ENCODE peak calls at places on chromosome 2, in nine cellular contexts. One of them, this sample, is unnamed.
A peak's percentile ranks its signal among the peaks of the same experiment; 100 is the strongest.

GRCh38 chr2:191677091-191677645 is 768 bp upstream of the NABP1 start:
- DNase-seq in RCC 7860: peak; percentile 71
- DNase-seq in adipocyte: peak; percentile 87
- DNase-seq in fibroblast of the aortic adventitia: peak; percentile 91
- DNase-seq in NCI-H2171 treated with DMSO at 0.1 percent for 48 hours: peak; percentile 39
- DNase-seq in iris pigment epithelial cell: peak; percentile 97
- DNase-seq in NCI-H446 treated with DMSO at 0.1 percent for 48 hours: no peak
- DNase-seq in stimulated activated CD4-positive, alpha-beta T cell treated with anti-CD3 and anti-CD28 coated beads, Interleukin-4, amount 100 ng/mL, for 1 hour: peak; percentile 30
- DNase-seq in activated naive CD4-positive, alpha-beta T cell treated with anti-CD3 and anti-CD28 coated beads, Interleukin-2, amount 10 ng/mL, durations not matched to agents 7 days and 5 days: peak; percentile 58
- DNase-seq in this sample: peak; percentile 54

GRCh38 chr2:68714866-68715265 is 19.7 kb upstream of the ARHGAP25 start:
- DNase-seq in stimulated activated CD4-positive, alpha-beta T cell treated with anti-CD3 and anti-CD28 coated beads, Interleukin-4, amount 100 ng/mL, for 1 hour: no peak
- DNase-seq in activated naive CD4-positive, alpha-beta T cell treated with anti-CD3 and anti-CD28 coated beads, Interleukin-2, amount 10 ng/mL, durations not matched to agents 7 days and 5 days: peak; percentile 72
- DNase-seq in NCI-H446 treated with DMSO at 0.1 percent for 48 hours: no peak
- DNase-seq in adipocyte: no peak
- DNase-seq in fibroblast of the aortic adventitia: no peak
- DNase-seq in iris pigment epithelial cell: no peak
- DNase-seq in RCC 7860: no peak
- DNase-seq in NCI-H2171 treated with DMSO at 0.1 percent for 48 hours: no peak
- DNase-seq in this sample: no peak

GRCh38 chr2:205161156-205161555 is 521.1 kb upstream of the NRP2 start:
- DNase-seq in NCI-H2171 treated with DMSO at 0.1 percent for 48 hours: no peak
- DNase-seq in NCI-H446 treated with DMSO at 0.1 percent for 48 hours: no peak
- DNase-seq in RCC 7860: no peak
- DNase-seq in iris pigment epithelial cell: peak; percentile 9
- DNase-seq in stimulated activated CD4-positive, alpha-beta T cell treated with anti-CD3 and anti-CD28 coated beads, Interleukin-4, amount 100 ng/mL, for 1 hour: no peak
- DNase-seq in activated naive CD4-positive, alpha-beta T cell treated with anti-CD3 and anti-CD28 coated beads, Interleukin-2, amount 10 ng/mL, durations not matched to agents 7 days and 5 days: no peak
- DNase-seq in fibroblast of the aortic adventitia: no peak
- DNase-seq in adipocyte: no peak
- DNase-seq in this sample: no peak

GRCh38 chr2:217412721-217413120 is 552.9 kb upstream of the TNP1 start:
- DNase-seq in adipocyte: no peak
- DNase-seq in activated naive CD4-positive, alpha-beta T cell treated with anti-CD3 and anti-CD28 coated beads, Interleukin-2, amount 10 ng/mL, durations not matched to agents 7 days and 5 days: no peak
- DNase-seq in NCI-H2171 treated with DMSO at 0.1 percent for 48 hours: peak; percentile 69
- DNase-seq in iris pigment epithelial cell: no peak
- DNase-seq in RCC 7860: no peak
- DNase-seq in NCI-H446 treated with DMSO at 0.1 percent for 48 hours: peak; percentile 16
- DNase-seq in stimulated activated CD4-positive, alpha-beta T cell treated with anti-CD3 and anti-CD28 coated beads, Interleukin-4, amount 100 ng/mL, for 1 hour: no peak
- DNase-seq in fibroblast of the aortic adventitia: peak; percentile 61
- DNase-seq in this sample: no peak

GRCh38 chr2:1137992-1138391 is 187.3 kb downstream of the SNTG2 start:
- DNase-seq in RCC 7860: no peak
- DNase-seq in NCI-H2171 treated with DMSO at 0.1 percent for 48 hours: no peak
- DNase-seq in iris pigment epithelial cell: no peak
- DNase-seq in activated naive CD4-positive, alpha-beta T cell treated with anti-CD3 and anti-CD28 coated beads, Interleukin-2, amount 10 ng/mL, durations not matched to agents 7 days and 5 days: no peak
- DNase-seq in stimulated activated CD4-positive, alpha-beta T cell treated with anti-CD3 and anti-CD28 coated beads, Interleukin-4, amount 100 ng/mL, for 1 hour: no peak
- DNase-seq in adipocyte: no peak
- DNase-seq in fibroblast of the aortic adventitia: no peak
- DNase-seq in NCI-H446 treated with DMSO at 0.1 percent for 48 hours: no peak
- DNase-seq in this sample: no peak

GRCh38 chr2:56729212-56729611 is 545.4 kb downstream of the CCDC85A start:
- DNase-seq in NCI-H2171 treated with DMSO at 0.1 percent for 48 hours: no peak
- DNase-seq in adipocyte: peak; percentile 59
- DNase-seq in iris pigment epithelial cell: peak; percentile 53
- DNase-seq in NCI-H446 treated with DMSO at 0.1 percent for 48 hours: no peak
- DNase-seq in stimulated activated CD4-positive, alpha-beta T cell treated with anti-CD3 and anti-CD28 coated beads, Interleukin-4, amount 100 ng/mL, for 1 hour: no peak
- DNase-seq in fibroblast of the aortic adventitia: peak; percentile 59
- DNase-seq in activated naive CD4-positive, alpha-beta T cell treated with anti-CD3 and anti-CD28 coated beads, Interleukin-2, amount 10 ng/mL, durations not matched to agents 7 days and 5 days: no peak
- DNase-seq in RCC 7860: no peak
- DNase-seq in this sample: no peak

GRCh38 chr2:151381266-151381665 is 23.9 kb downstream of the TNFAIP6 start:
- DNase-seq in RCC 7860: no peak
- DNase-seq in NCI-H446 treated with DMSO at 0.1 percent for 48 hours: no peak
- DNase-seq in NCI-H2171 treated with DMSO at 0.1 percent for 48 hours: no peak
- DNase-seq in iris pigment epithelial cell: peak; percentile 90
- DNase-seq in activated naive CD4-positive, alpha-beta T cell treated with anti-CD3 and anti-CD28 coated beads, Interleukin-2, amount 10 ng/mL, durations not matched to agents 7 days and 5 days: no peak
- DNase-seq in fibroblast of the aortic adventitia: peak; percentile 63
- DNase-seq in adipocyte: peak; percentile 65
- DNase-seq in stimulated activated CD4-positive, alpha-beta T cell treated with anti-CD3 and anti-CD28 coated beads, Interleukin-4, amount 100 ng/mL, for 1 hour: no peak
- DNase-seq in this sample: no peak

GRCh38 chr2:208265371-208265806 is 666 bp upstream of the PIKFYVE start:
- DNase-seq in activated naive CD4-positive, alpha-beta T cell treated with anti-CD3 and anti-CD28 coated beads, Interleukin-2, amount 10 ng/mL, durations not matched to agents 7 days and 5 days: peak; percentile 68
- DNase-seq in RCC 7860: no peak
- DNase-seq in iris pigment epithelial cell: peak; percentile 68
- DNase-seq in stimulated activated CD4-positive, alpha-beta T cell treated with anti-CD3 and anti-CD28 coated beads, Interleukin-4, amount 100 ng/mL, for 1 hour: peak; percentile 29
- DNase-seq in fibroblast of the aortic adventitia: peak; percentile 63
- DNase-seq in adipocyte: peak; percentile 65
- DNase-seq in NCI-H446 treated with DMSO at 0.1 percent for 48 hours: peak; percentile 1
- DNase-seq in NCI-H2171 treated with DMSO at 0.1 percent for 48 hours: peak; percentile 63
- DNase-seq in this sample: peak; percentile 37

GRCh38 chr2:203913947-203914346 is 22.6 kb upstream of the ICOS start:
- DNase-seq in adipocyte: no peak
- DNase-seq in stimulated activated CD4-positive, alpha-beta T cell treated with anti-CD3 and anti-CD28 coated beads, Interleukin-4, amount 100 ng/mL, for 1 hour: no peak
- DNase-seq in activated naive CD4-positive, alpha-beta T cell treated with anti-CD3 and anti-CD28 coated beads, Interleukin-2, amount 10 ng/mL, durations not matched to agents 7 days and 5 days: no peak
- DNase-seq in fibroblast of the aortic adventitia: no peak
- DNase-seq in NCI-H446 treated with DMSO at 0.1 percent for 48 hours: no peak
- DNase-seq in iris pigment epithelial cell: no peak
- DNase-seq in NCI-H2171 treated with DMSO at 0.1 percent for 48 hours: no peak
- DNase-seq in RCC 7860: no peak
- DNase-seq in this sample: no peak

This sample was measured in NCI-H345.